ENCODE peak calls at places on chromosome 19, in nine cellular contexts. C, Q, L, J, Y, W, A, F and U are unnamed samples.

GRCh38 chr19:50268046-50268445 is 61.1 kb downstream of the KCNC3 start:
- DNase-seq in F (no peak), A (no peak), C (no peak), Q (no peak), J (no peak), W (no peak), Y (no peak), L (no peak), U (no peak)

GRCh38 chr19:38691938-38692457 is 44.5 kb downstream of the ACTN4 start:
- DNase-seq in C (peak), A (peak), J (no peak), W (no peak), L (peak), Y (no peak), Q (no peak), F (no peak), U (peak)

GRCh38 chr19:51246153-51246552 is 4.7 kb upstream of the SIGLECL1 start:
- DNase-seq in W (no peak), J (peak), Y (no peak), Q (peak), C (no peak), F (no peak), L (peak), A (peak), U (no peak)

GRCh38 chr19:39384839-39385568 is 5.9 kb downstream of the PAF1 start:
- DNase-seq in J (no peak), L (no peak), Y (no peak), C (no peak), W (no peak), F (no peak), A (no peak), Q (peak), U (no peak)

GRCh38 chr19:43619262-43620060 is at the start of gene ZNF428:
- DNase-seq in J (peak), L (peak), Q (peak), A (peak), Y (peak), C (peak), W (peak), F (peak), U (peak)

GRCh38 chr19:42024622-42025111 is 30.6 kb upstream of the ATP1A3 start:
- DNase-seq in Y (no peak), A (no peak), Q (no peak), W (no peak), L (peak), J (no peak), C (peak), F (no peak), U (peak)

GRCh38 chr19:45477713-45478453 is 10.1 kb downstream of the FOSB start:
- DNase-seq in Y (no peak), A (no peak), L (no peak), F (peak), J (no peak), Q (no peak), C (peak), W (no peak), U (peak)

GRCh38 chr19:40274585-40275544 is 10.3 kb downstream of the AKT2 start:
- DNase-seq in J (no peak), C (no peak), F (no peak), Q (no peak), W (no peak), Y (no peak), A (no peak), L (no peak), U (peak)

GRCh38 chr19:51799311-51799997 is 4.5 kb downstream of the FPR3 start:
- DNase-seq in F (no peak), W (peak), L (peak), J (peak), Y (no peak), Q (no peak), C (peak), A (peak), U (peak)

GRCh38 chr19:32130241-32130753 is 215.1 kb upstream of the ZNF507 start:
- DNase-seq in F (no peak), Y (no peak), Q (no peak), L (no peak), A (no peak), W (no peak), J (no peak), C (no peak), U (no peak)

GRCh38 chr19:51142119-51142518 is at the start of gene SIGLEC7:
- DNase-seq in J (no peak), F (no peak), L (no peak), Y (no peak), C (no peak), Q (no peak), A (no peak), W (no peak), U (no peak)

GRCh38 chr19:39997595-39998216 is 846 bp downstream of the ZNF546 start:
- DNase-seq in L (peak), C (peak), Y (no peak), J (peak), F (no peak), Q (no peak), W (no peak), A (peak), U (no peak)

GRCh38 chr19:46717716-46718143 is 816 bp upstream of the PRKD2 start:
- DNase-seq in A (no peak), F (no peak), Y (no peak), J (no peak), Q (no peak), L (no peak), C (peak), W (no peak), U (no peak)

GRCh38 chr19:39200066-39200817 is 3.5 kb downstream of the NCCRP1 start:
- DNase-seq in F (no peak), C (no peak), W (no peak), J (no peak), A (no peak), Y (no peak), Q (no peak), L (no peak), U (no peak)

GRCh38 chr19:36215276-36216171 is 618 bp downstream of the ZNF146 start:
- DNase-seq in W (peak), C (peak), Y (peak), A (peak), L (peak), J (no peak), F (no peak), Q (peak), U (peak)

GRCh38 chr19:42253245-42254082 is 1.5 kb downstream of the ERF start:
- DNase-seq in A (peak), C (peak), F (no peak), J (peak), Q (peak), Y (peak), W (peak), L (peak), U (peak)

GRCh38 chr19:14558370-14559066 is 13.3 kb downstream of the NDUFB7 start:
- DNase-seq in Y (no peak), J (no peak), F (no peak), W (no peak), C (no peak), L (no peak), Q (no peak), A (no peak), U (no peak)

GRCh38 chr19:35704218-35704617 is at the start of gene ZBTB32:
- DNase-seq in A (peak), Y (peak), J (no peak), L (peak), W (peak), C (peak), F (no peak), Q (peak), U (no peak)

GRCh38 chr19:38319421-38320258 is at the start of gene KCNK6:
- DNase-seq in L (no peak), A (peak), J (no peak), F (no peak), C (peak), Y (no peak), Q (peak), W (peak), U (peak)

GRCh38 chr19:6519289-6519688 is 11.5 kb upstream of the TNFSF9 start:
- DNase-seq in J (no peak), C (peak), F (no peak), L (peak), A (peak), Y (no peak), W (peak), Q (no peak), U (no peak)

GRCh38 chr19:18557474-18558201 is at the start of gene KXD1:
- DNase-seq in J (peak), Y (peak), L (peak), F (peak), W (peak), Q (peak), C (peak), A (peak), U (peak)
- H2AFZ ChIP-seq in J (no peak), Y (peak), L (peak), F (peak), W (peak), Q (peak), C (peak), A (peak), U (peak)

DNA sequence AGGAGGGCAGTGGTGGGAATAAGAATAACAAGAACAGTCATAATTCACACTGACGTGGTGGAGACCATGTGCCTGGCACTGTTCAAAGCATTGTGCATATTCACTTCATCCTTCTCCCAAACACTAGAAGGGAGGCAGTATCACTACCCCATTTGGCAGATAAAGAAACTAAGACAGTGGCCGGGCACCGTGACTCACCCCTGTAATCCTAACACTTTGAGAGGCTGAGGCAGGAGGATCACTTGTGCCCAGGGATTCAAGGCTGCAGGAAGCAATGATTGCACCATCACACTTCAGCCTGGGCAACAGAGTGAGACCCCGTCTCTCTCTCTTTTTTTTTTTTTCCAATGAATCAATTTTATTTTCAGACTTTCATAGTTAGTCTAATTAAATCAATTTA is 5.5 kb upstream of the ATG4D start:
- DNase-seq in W (no peak), C (no peak), Y (no peak), Q (no peak), J (no peak), F (no peak), L (no peak), A (no peak), U (no peak)
- H2AFZ ChIP-seq in W (no peak), C (no peak), Y (no peak), Q (no peak), J (no peak), F (no peak), L (no peak), A (no peak), U (no peak)

DNA sequence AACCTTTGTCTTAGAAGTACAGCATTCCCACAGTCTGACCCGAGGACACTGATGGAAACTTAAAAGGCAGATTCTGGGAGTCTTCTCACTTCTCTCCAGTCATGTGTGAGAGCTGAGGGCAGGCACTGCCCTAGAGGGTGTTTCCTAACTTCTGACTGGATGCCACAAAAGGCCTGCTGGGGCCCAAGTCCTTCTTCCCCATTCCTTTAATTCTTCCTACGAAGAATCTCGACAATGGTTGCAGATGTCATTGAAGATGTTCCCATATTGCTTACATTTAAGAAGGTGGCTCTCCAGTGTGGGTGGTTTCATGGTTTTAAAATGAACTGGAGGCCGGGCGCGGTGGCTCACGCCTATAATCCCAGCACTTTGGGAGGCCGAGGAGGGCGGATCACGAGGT is 27.4 kb upstream of the ZNF564 start:
- DNase-seq in J (no peak), W (no peak), Y (no peak), A (no peak), F (no peak), Q (no peak), L (no peak), C (no peak), U (no peak)
- H2AFZ ChIP-seq in J (no peak), W (no peak), Y (no peak), A (no peak), F (no peak), Q (no peak), L (no peak), C (no peak), U (no peak)

GRCh38 chr19:10855879-10856522 is 7.8 kb downstream of the C19orf38 start:
- DNase-seq in W (peak), A (no peak), J (no peak), C (peak), Q (peak), F (no peak), L (no peak), Y (no peak), U (no peak)
- H2AFZ ChIP-seq in W (no peak), A (no peak), J (no peak), C (no peak), Q (no peak), F (no peak), L (peak), Y (peak), U (no peak)

GRCh38 chr19:48308695-48309586 is 16.4 kb upstream of the EMP3 start:
- DNase-seq in Q (peak), F (no peak), Y (no peak), A (no peak), W (peak), J (peak), L (no peak), C (no peak), U (peak)
- H2AFZ ChIP-seq in Q (peak), F (peak), Y (peak), A (peak), W (no peak), J (no peak), L (peak), C (no peak), U (no peak)